ENCODE peak calls at places on chromosome 20, in six cellular contexts. E is DND-41, Z is kidney, C is neuronal stem cell, I is HepG2, Q is neural progenitor cell. N is an unnamed sample.
A peak's percentile ranks its signal among the peaks of the same experiment; 100 is the strongest.

GRCh38 chr20:36835025-36835424 is 40.9 kb upstream of the TLDC2 start:
- DNase-seq in Z (no peak), I (no peak), E (no peak), C (no peak), Q (no peak), N (no peak)

GRCh38 chr20:47365023-47365764 is 8.7 kb upstream of the ZMYND8 start:
- DNase-seq in I (no peak), C (no peak), Q (no peak), E (peak; percentile 53), Z (no peak), N (no peak)

GRCh38 chr20:275791-276190 is 14.8 kb downstream of the C20orf96 start:
- DNase-seq in E (no peak), I (no peak), Z (no peak), C (no peak), Q (no peak), N (peak; percentile 10)

GRCh38 chr20:63740070-63740500 is 509 bp downstream of the SLC2A4RG start:
- DNase-seq in Z (peak; percentile 91), E (peak; percentile 71), Q (peak; percentile 85), C (peak; percentile 59), I (no peak), N (peak; percentile 49)

GRCh38 chr20:3045042-3045815 is 623 bp upstream of the MRPS26 start:
- DNase-seq in Z (no peak), C (no peak), Q (no peak), I (no peak), E (no peak), N (peak; percentile 89)

GRCh38 chr20:59144179-59144830 is 19.3 kb upstream of the ZNF831 start:
- DNase-seq in Z (no peak), E (no peak), I (no peak), Q (no peak), C (no peak), N (no peak)

GRCh38 chr20:25637247-25637646 is 13.4 kb upstream of the NANP start:
- DNase-seq in C (no peak), I (no peak), Q (no peak), Z (no peak), E (no peak), N (no peak)

GRCh38 chr20:17531537-17532025 is 402 bp upstream of the BFSP1 start:
- DNase-seq in Q (no peak), I (no peak), C (no peak), Z (no peak), E (no peak), N (no peak)

GRCh38 chr20:3172933-3173581 is at the start of gene LZTS3:
- DNase-seq in C (peak; percentile 87), I (peak; percentile 63), Z (peak; percentile 91), Q (peak; percentile 93), E (peak; percentile 77), N (peak; percentile 70)

GRCh38 chr20:37273988-37274387 is 12.4 kb upstream of the GHRH start:
- DNase-seq in E (no peak), C (no peak), Q (no peak), Z (no peak), I (no peak), N (no peak)

GRCh38 chr20:54065601-54066038 is 4.8 kb downstream of the BCAS1 start:
- DNase-seq in Z (no peak), Q (no peak), C (no peak), I (no peak), E (no peak), N (peak; percentile 54)

GRCh38 chr20:40050596-40050995 is 638.4 kb downstream of the MAFB start:
- DNase-seq in Q (no peak), Z (no peak), C (no peak), I (no peak), E (no peak), N (no peak)

GRCh38 chr20:37956099-37956498 is 53.2 kb downstream of the VSTM2L start:
- DNase-seq in Q (no peak), C (no peak), Z (no peak), E (no peak), I (no peak), N (peak; percentile 17)

GRCh38 chr20:16170406-16170971 is 402.8 kb downstream of the KIF16B start:
- DNase-seq in I (no peak), E (no peak), C (no peak), Q (no peak), Z (no peak), N (no peak)

GRCh38 chr20:39117486-39117885 is 155.3 kb downstream of the DHX35 start:
- DNase-seq in Z (no peak), E (peak; percentile 53), Q (no peak), C (no peak), I (peak; percentile 73), N (no peak)

GRCh38 chr20:11452326-11452725 is 465.4 kb upstream of the BTBD3 start:
- DNase-seq in C (no peak), Q (no peak), Z (no peak), I (no peak), E (no peak), N (no peak)

GRCh38 chr20:62209850-62210495 is 10.1 kb downstream of the HRH3 start:
- DNase-seq in C (no peak), I (no peak), E (no peak), Z (peak; percentile 65), Q (no peak), N (no peak)
- H3K9ac ChIP-seq in C (no peak overlapping the region), I (peak overlapping the region; percentile 2), E (no peak overlapping the region), Z (no peak overlapping the region), Q (no peak overlapping the region), N (no peak overlapping the region)

GRCh38 chr20:6120491-6120988 is 2.3 kb downstream of the FERMT1 start:
- DNase-seq in C (no peak), Z (no peak), I (no peak), E (no peak), Q (no peak), N (no peak)

GRCh38 chr20:6122111-6122872 is 538 bp downstream of the FERMT1 start:
- DNase-seq in E (no peak), Q (peak; percentile 15), Z (no peak), C (no peak), I (peak; percentile 32), N (peak; percentile 42)

GRCh38 chr20:6123650-6124014 is 802 bp upstream of the FERMT1 start:
- DNase-seq in E (no peak), Q (peak; percentile 37), C (no peak), I (peak; percentile 85), Z (no peak), N (no peak)

GRCh38 chr20:6122873-6123649 is at the start of gene FERMT1:
- DNase-seq in Z (peak; percentile 80), E (no peak), Q (peak; percentile 80), I (peak; percentile 84), C (peak; percentile 44), N (peak; percentile 89)

GRCh38 chr20:6121504-6121903 is 1.3 kb downstream of the FERMT1 start:
- DNase-seq in C (no peak), E (no peak), Q (no peak), I (no peak), Z (no peak), N (no peak)
- H3K4me3 ChIP-seq in C (no peak overlapping the region), E (no peak overlapping the region), Q (no peak overlapping the region), I (peak overlapping the region; percentile 79), Z (no peak overlapping the region), N (peak overlapping the region; percentile 63)

GRCh38 chr20:56676679-56677078 is 47.6 kb downstream of the TFAP2C start:
- DNase-seq in I (no peak), C (no peak), E (no peak), Z (no peak), Q (no peak), N (no peak)
- H3K9ac ChIP-seq in I (no peak overlapping the region), C (peak overlapping the region; percentile 37), E (no peak overlapping the region), Z (no peak overlapping the region), Q (no peak overlapping the region), N (no peak overlapping the region)

GRCh38 chr20:31641391-31641790 is 3.7 kb downstream of the COX4I2 start:
- DNase-seq in Z (no peak), Q (no peak), C (no peak), I (no peak), E (no peak), N (no peak)
- H3K4me3 ChIP-seq in Z (no peak overlapping the region), Q (no peak overlapping the region), C (no peak overlapping the region), I (no peak overlapping the region), E (no peak overlapping the region), N (no peak overlapping the region)

N was measured in colonic mucosa.